ENCODE peak calls at places on chromosomes 4 and X, in seven cellular contexts. R is pancreas, Z is psoas muscle, V is uterus, B is OCI-LY7, L is heart left ventricle, I is K562. D is an unnamed sample.

GRCh38 chrX:48700246-48700645 is 3.7 kb downstream of the SUV39H1 start:
- DNase-seq in R (no peak), Z (no peak), V (no peak), B (no peak), L (no peak), I (no peak), D (no peak)

GRCh38 chr4:162117051-162117450 is 46.7 kb downstream of the FSTL5 start:
- DNase-seq in R (no peak), Z (no peak), V (no peak), B (no peak), L (no peak), I (no peak), D (no peak)

GRCh38 chrX:27883468-27884092 is 75.8 kb downstream of the MAGEB10 start:
- DNase-seq in R (no peak), Z (no peak), V (no peak), B (no peak), L (no peak), I (no peak), D (no peak)

GRCh38 chrX:46447384-46447783 is 97.8 kb downstream of the ZNF674 start:
- DNase-seq in R (no peak), Z (no peak), V (no peak), B (no peak), L (no peak), I (no peak), D (no peak)

GRCh38 chr4:59455751-59456150 is 1744.4 kb upstream of the ADGRL3 start:
- DNase-seq in R (no peak), Z (no peak), V (no peak), B (no peak), L (no peak), I (no peak), D (no peak)

GRCh38 chrX:8783100-8784098 is 17.8 kb downstream of the FAM9A start:
- DNase-seq in R (peak), Z (no peak), V (no peak), B (no peak), L (no peak), I (peak), D (peak)

GRCh38 chr4:22987861-22988260 is 295.1 kb downstream of the GBA3 start:
- DNase-seq in R (no peak), Z (no peak), V (no peak), B (no peak), L (no peak), I (no peak), D (no peak)

GRCh38 chr4:165440415-165440882 is 61.6 kb downstream of the CPE start:
- DNase-seq in R (no peak), Z (no peak), V (no peak), B (no peak), L (no peak), I (no peak), D (no peak)

GRCh38 chr4:185036842-185037241 is 18.6 kb downstream of the HELT start:
- DNase-seq in R (no peak), Z (no peak), V (no peak), B (peak), L (no peak), I (no peak), D (no peak)

GRCh38 chrX:21975242-21975641 is 34.7 kb downstream of the SMS start:
- DNase-seq in R (no peak), Z (no peak), V (no peak), B (no peak), L (no peak), I (no peak), D (no peak)

GRCh38 chrX:17788439-17788838 is 51.1 kb downstream of the SCML1 start:
- DNase-seq in R (peak), Z (no peak), V (peak), B (peak), L (no peak), I (peak), D (peak)

GRCh38 chrX:334971-335757 is 16.6 kb upstream of the GTPBP6 start:
- DNase-seq in R (no peak), Z (peak), V (no peak), B (no peak), L (peak), I (no peak), D (peak)

GRCh38 chrX:96052078-96052477 is 632.6 kb upstream of the DIAPH2 start:
- DNase-seq in R (no peak), Z (no peak), V (no peak), B (no peak), L (no peak), I (no peak), D (no peak)

GRCh38 chr4:57195622-57196021 is 85.4 kb upstream of the IGFBP7 start:
- DNase-seq in R (no peak), Z (peak), V (no peak), B (no peak), L (peak), I (peak), D (peak)

GRCh38 chr4:188554413-188554812 is 415.2 kb downstream of the TRIML1 start:
- DNase-seq in R (no peak), Z (no peak), V (no peak), B (no peak), L (no peak), I (no peak), D (no peak)

GRCh38 chr4:37483610-37484009 is 202.6 kb downstream of the RELL1 start:
- DNase-seq in R (no peak), Z (no peak), V (no peak), B (no peak), L (no peak), I (no peak), D (no peak)

GRCh38 chrX:101062171-101062570 is 10.3 kb upstream of the TRMT2B start:
- DNase-seq in R (no peak), Z (no peak), V (no peak), B (no peak), L (no peak), I (no peak), D (no peak)

GRCh38 chr4:6974138-6974848 is 64.7 kb downstream of the TBC1D14 start:
- DNase-seq in R (peak), Z (peak), V (peak), B (peak), L (peak), I (peak), D (no peak)

GRCh38 chrX:153768311-153769157 is 4.5 kb downstream of the PLXNB3 start:
- DNase-seq in R (no peak), Z (peak), V (no peak), B (no peak), L (no peak), I (no peak), D (peak)

GRCh38 chrX:137563681-137564651 is 2.0 kb upstream of the ZIC3 start:
- DNase-seq in R (no peak), Z (no peak), V (no peak), B (no peak), L (no peak), I (no peak), D (no peak)

GRCh38 chr4:1047976-1048780 is 36.8 kb downstream of the FGFRL1 start:
- DNase-seq in R (peak), Z (peak), V (peak), B (no peak), L (peak), I (no peak), D (peak)

GRCh38 chr4:163048447-163048846 is 118.2 kb downstream of the NAF1 start:
- DNase-seq in R (peak), Z (no peak), V (no peak), B (peak), L (no peak), I (peak), D (peak)

GRCh38 chr4:22029803-22030202 is 81.2 kb upstream of the KCNIP4 start:
- DNase-seq in R (no peak), Z (no peak), V (no peak), B (no peak), L (no peak), I (no peak), D (no peak)

GRCh38 chr4:152045781-152046571 is 285.2 kb upstream of the GATB start:
- DNase-seq in R (peak), Z (peak), V (no peak), B (no peak), L (peak), I (peak), D (peak)

GRCh38 chr4:22474636-22475310 is 41.1 kb downstream of the ADGRA3 start:
- DNase-seq in R (no peak), Z (no peak), V (no peak), B (no peak), L (no peak), I (no peak), D (no peak)

GRCh38 chrX:43882294-43882681 is at the start of gene MAOB:
- DNase-seq in R (peak), Z (peak), V (peak), B (no peak), L (peak), I (peak), D (peak)

GRCh38 chrX:57121162-57121741 is at the start of gene SPIN2B:
- DNase-seq in R (peak), Z (peak), V (peak), B (peak), L (peak), I (peak), D (peak)

GRCh38 chr4:110514889-110515479 is 39.0 kb downstream of the ENPEP start:
- DNase-seq in R (no peak), Z (no peak), V (no peak), B (peak), L (no peak), I (peak), D (no peak)

GRCh38 chr4:91502365-91502764 is 801.4 kb upstream of the GRID2 start:
- DNase-seq in R (no peak), Z (no peak), V (no peak), B (no peak), L (no peak), I (no peak), D (no peak)

GRCh38 chrX:120463241-120463640 is 5.9 kb downstream of the LAMP2 start:
- DNase-seq in R (no peak), Z (no peak), V (peak), B (no peak), L (no peak), I (peak), D (no peak)

GRCh38 chr4:126358041-126358440 is 1043.3 kb downstream of the FAT4 start:
- DNase-seq in R (no peak), Z (no peak), V (no peak), B (no peak), L (no peak), I (no peak), D (no peak)

GRCh38 chrX:86369847-86370630 is 221.8 kb downstream of the DACH2 start:
- DNase-seq in R (no peak), Z (no peak), V (no peak), B (no peak), L (no peak), I (no peak), D (no peak)

GRCh38 chrX:68892134-68892533 is 63.3 kb downstream of the EFNB1 start:
- DNase-seq in R (no peak), Z (no peak), V (no peak), B (no peak), L (no peak), I (no peak), D (no peak)
- H3K4me3 ChIP-seq in R (no peak), Z (no peak), V (no peak), B (no peak), L (no peak), I (no peak), D (no peak)

GRCh38 chrX:130106071-130106470 is 4.2 kb downstream of the ELF4 start:
- DNase-seq in R (no peak), Z (no peak), V (no peak), B (no peak), L (no peak), I (no peak), D (no peak)
- H3K27ac ChIP-seq in R (no peak), Z (no peak), V (peak), B (no peak), L (no peak), I (no peak), D (peak)

DNA sequence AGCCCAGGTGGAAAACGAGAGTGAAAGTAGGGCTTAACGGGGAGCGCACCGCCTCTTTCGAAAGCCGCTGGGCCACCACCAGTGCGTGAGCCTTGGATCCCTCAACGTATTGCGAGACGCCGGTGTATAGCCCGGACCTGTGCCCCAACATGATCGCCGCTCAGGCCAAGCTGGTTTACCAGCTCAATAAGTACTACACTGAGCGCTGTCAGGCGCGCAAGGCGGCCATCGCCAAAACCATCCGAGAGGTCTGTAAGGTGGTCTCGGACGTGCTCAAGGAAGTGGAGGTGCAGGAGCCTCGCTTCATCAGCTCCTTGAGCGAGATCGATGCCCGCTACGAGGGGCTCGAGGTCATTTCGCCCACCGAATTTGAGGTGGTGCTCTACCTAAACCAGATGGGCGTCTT is 933 bp downstream of the MAB21L2 start:
- DNase-seq in R (no peak), Z (peak), V (no peak), B (no peak), L (peak), I (no peak), D (peak)
- H3K4me3 ChIP-seq in R (no peak), Z (peak), V (peak), B (no peak), L (peak), I (no peak), D (peak)

GRCh38 chr4:71663780-71664179 is 120.1 kb downstream of the GC start:
- DNase-seq in R (no peak), Z (no peak), V (no peak), B (no peak), L (no peak), I (no peak), D (no peak)

GRCh38 chr4:71669291-71669690 is 114.6 kb downstream of the GC start:
- DNase-seq in R (no peak), Z (no peak), V (no peak), B (no peak), L (no peak), I (no peak), D (no peak)

GRCh38 chr4:71659979-71660378 is 123.9 kb downstream of the GC start:
- DNase-seq in R (no peak), Z (no peak), V (no peak), B (no peak), L (no peak), I (no peak), D (no peak)

GRCh38 chr4:71664366-71664765 is 119.5 kb downstream of the GC start:
- DNase-seq in R (no peak), Z (no peak), V (no peak), B (no peak), L (no peak), I (no peak), D (no peak)
- H3K27ac ChIP-seq in R (no peak), Z (no peak), V (no peak), B (no peak), L (no peak), I (no peak), D (no peak)

GRCh38 chr4:67103001-67103737 is 442.1 kb downstream of the CENPC start:
- DNase-seq in R (no peak), Z (no peak), V (no peak), B (no peak), L (no peak), I (no peak), D (no peak)

GRCh38 chr4:67106846-67107467 is 438.3 kb downstream of the CENPC start:
- DNase-seq in R (no peak), Z (no peak), V (no peak), B (no peak), L (no peak), I (no peak), D (no peak)

GRCh38 chr4:67101612-67102011 is 443.7 kb downstream of the CENPC start:
- DNase-seq in R (no peak), Z (no peak), V (no peak), B (no peak), L (no peak), I (no peak), D (no peak)

GRCh38 chr4:67109276-67109675 is 436.0 kb downstream of the CENPC start:
- DNase-seq in R (no peak), Z (no peak), V (no peak), B (no peak), L (no peak), I (no peak), D (no peak)

DNA sequence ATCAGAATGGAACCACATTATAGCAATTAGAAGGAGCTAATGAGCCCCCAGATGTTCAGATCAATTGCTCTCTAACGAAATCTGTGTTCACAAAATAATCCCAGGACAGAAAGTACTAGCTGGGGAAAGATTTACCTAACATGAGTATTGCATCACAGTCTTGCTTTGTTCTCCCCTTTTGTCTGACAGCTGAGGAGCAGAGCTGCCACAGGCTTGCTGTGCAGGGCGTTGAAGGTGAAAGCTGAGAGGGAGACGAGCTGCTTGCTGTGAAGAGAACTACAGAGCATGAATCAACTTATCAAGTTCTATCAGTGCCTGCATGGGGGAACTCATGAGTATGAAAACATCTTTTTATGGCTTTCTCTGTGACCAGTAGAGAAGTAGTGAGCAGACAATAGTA is 441.2 kb downstream of the CENPC start:
- DNase-seq in R (no peak), Z (no peak), V (no peak), B (no peak), L (no peak), I (no peak), D (no peak)
- H3K4me3 ChIP-seq in R (no peak), Z (no peak), V (no peak), B (no peak), L (no peak), I (no peak), D (no peak)

GRCh38 chrX:70479197-70479969 is 34.7 kb downstream of the DLG3 start:
- DNase-seq in R (no peak), Z (no peak), V (no peak), B (no peak), L (no peak), I (no peak), D (no peak)
- H3K27ac ChIP-seq in R (peak), Z (no peak), V (peak), B (no peak), L (peak), I (no peak), D (no peak)

GRCh38 chr4:158519226-158519625 is 2.5 kb upstream of the RXFP1 start:
- DNase-seq in R (no peak), Z (no peak), V (no peak), B (no peak), L (no peak), I (no peak), D (no peak)

GRCh38 chr4:158523990-158524545 is 2.4 kb downstream of the RXFP1 start:
- DNase-seq in R (no peak), Z (no peak), V (no peak), B (no peak), L (no peak), I (no peak), D (no peak)

DNA sequence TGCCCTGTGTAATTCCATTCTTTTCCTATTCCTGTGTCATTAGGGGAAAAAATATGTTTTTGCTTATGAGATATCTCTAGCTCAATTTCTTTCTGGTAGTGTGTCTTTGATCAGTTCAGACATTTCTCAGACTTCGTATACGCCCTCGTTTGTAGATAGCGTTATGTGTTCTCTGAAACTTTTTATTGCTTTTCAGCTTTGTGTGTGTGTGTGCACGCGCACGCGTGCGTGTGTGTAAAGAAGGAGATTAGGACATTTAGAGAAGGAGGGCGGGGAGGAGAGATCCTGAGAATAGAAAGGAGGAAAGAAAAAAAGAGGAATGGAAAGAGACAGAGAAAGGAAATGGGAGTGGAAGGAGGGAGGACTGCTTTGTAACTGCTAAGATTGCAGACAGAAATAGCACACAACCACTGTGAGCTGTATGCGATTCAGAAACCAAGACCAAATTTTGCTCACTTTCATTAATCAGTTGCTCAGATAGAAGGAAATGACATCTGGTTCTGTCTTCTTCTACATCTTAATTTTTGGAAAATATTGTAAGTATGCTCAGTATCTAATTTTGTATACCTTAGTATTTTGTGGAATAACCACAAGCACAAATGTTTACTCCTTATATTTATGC is at the start of gene RXFP1:
- DNase-seq in R (no peak), Z (no peak), V (no peak), B (no peak), L (no peak), I (no peak), D (no peak)
- H3K4me3 ChIP-seq in R (no peak), Z (no peak), V (peak), B (no peak), L (no peak), I (no peak), D (peak)

GRCh38 chr4:139582044-139582443 is 26.0 kb upstream of the SETD7 start:
- DNase-seq in R (no peak), Z (no peak), V (no peak), B (no peak), L (no peak), I (no peak), D (no peak)

GRCh38 chr4:139575072-139575471 is 19.1 kb upstream of the SETD7 start:
- DNase-seq in R (no peak), Z (no peak), V (no peak), B (no peak), L (no peak), I (no peak), D (no peak)

GRCh38 chr4:139574641-139575040 is 18.6 kb upstream of the SETD7 start:
- DNase-seq in R (no peak), Z (no peak), V (no peak), B (no peak), L (no peak), I (no peak), D (no peak)

GRCh38 chr4:139581096-139581495 is 25.1 kb upstream of the SETD7 start:
- DNase-seq in R (no peak), Z (no peak), V (peak), B (no peak), L (no peak), I (no peak), D (no peak)

GRCh38 chr4:139576219-139576618 is 20.2 kb upstream of the SETD7 start:
- DNase-seq in R (no peak), Z (no peak), V (no peak), B (no peak), L (no peak), I (no peak), D (no peak)
- H3K27ac ChIP-seq in R (no peak), Z (no peak), V (no peak), B (no peak), L (no peak), I (no peak), D (no peak)

GRCh38 chrX:133415276-133416105 is at the start of gene GPC4:
- DNase-seq in R (peak), Z (peak), V (peak), B (no peak), L (peak), I (no peak), D (peak)
- H3K4me3 ChIP-seq in R (peak), Z (peak), V (peak), B (no peak), L (peak), I (no peak), D (peak)

D was measured in upper lobe of left lung.